ENCODE peak calls at places on chromosomes 7 and 10, in nine cellular contexts. One of them, this sample, is unnamed.

GRCh38 chr7:29243777-29244655 is 49.4 kb downstream of the CHN2 start:
- DNase-seq in cardiac muscle cell: no peak
- DNase-seq in HepG2: no peak
- DNase-seq in thyroid gland: no peak
- DNase-seq in lower lobe of right lung: no peak
- DNase-seq in upper lobe of right lung: no peak
- DNase-seq in OCI-LY7: peak; percentile 9
- DNase-seq in K562: peak; percentile 16
- DNase-seq in HCT116: peak; percentile 29
- DNase-seq in this sample: peak; percentile 28

GRCh38 chr7:79377097-79377496 is 76.4 kb downstream of the MAGI2 start:
- DNase-seq in cardiac muscle cell: no peak
- DNase-seq in HepG2: no peak
- DNase-seq in thyroid gland: no peak
- DNase-seq in lower lobe of right lung: no peak
- DNase-seq in upper lobe of right lung: no peak
- DNase-seq in OCI-LY7: no peak
- DNase-seq in K562: no peak
- DNase-seq in HCT116: no peak
- DNase-seq in this sample: no peak

GRCh38 chr10:87826653-87827052 is 8.6 kb upstream of the ATAD1 start:
- DNase-seq in cardiac muscle cell: no peak
- DNase-seq in HepG2: no peak
- DNase-seq in thyroid gland: no peak
- DNase-seq in lower lobe of right lung: no peak
- DNase-seq in upper lobe of right lung: no peak
- DNase-seq in OCI-LY7: no peak
- DNase-seq in K562: no peak
- DNase-seq in HCT116: no peak
- DNase-seq in this sample: no peak

GRCh38 chr7:121385800-121386179 is 10.3 kb downstream of the FAM3C start:
- DNase-seq in cardiac muscle cell: peak; percentile 34
- DNase-seq in HepG2: no peak
- DNase-seq in thyroid gland: no peak
- DNase-seq in lower lobe of right lung: no peak
- DNase-seq in upper lobe of right lung: no peak
- DNase-seq in OCI-LY7: peak; percentile 38
- DNase-seq in K562: no peak
- DNase-seq in HCT116: no peak
- DNase-seq in this sample: no peak

GRCh38 chr10:128185627-128186026 is 59.4 kb upstream of the MKI67 start:
- DNase-seq in cardiac muscle cell: no peak
- DNase-seq in HepG2: no peak
- DNase-seq in thyroid gland: no peak
- DNase-seq in lower lobe of right lung: no peak
- DNase-seq in upper lobe of right lung: no peak
- DNase-seq in OCI-LY7: no peak
- DNase-seq in K562: no peak
- DNase-seq in HCT116: no peak
- DNase-seq in this sample: no peak

GRCh38 chr10:97059006-97059871 is 126.5 kb downstream of the SLIT1 start:
- DNase-seq in cardiac muscle cell: no peak
- DNase-seq in HepG2: no peak
- DNase-seq in thyroid gland: no peak
- DNase-seq in lower lobe of right lung: no peak
- DNase-seq in upper lobe of right lung: peak; percentile 57
- DNase-seq in OCI-LY7: no peak
- DNase-seq in K562: no peak
- DNase-seq in HCT116: no peak
- DNase-seq in this sample: no peak

GRCh38 chr7:102080371-102081243 is 206.1 kb upstream of the SH2B2 start:
- DNase-seq in cardiac muscle cell: no peak
- DNase-seq in HepG2: no peak
- DNase-seq in thyroid gland: no peak
- DNase-seq in lower lobe of right lung: no peak
- DNase-seq in upper lobe of right lung: peak; percentile 27
- DNase-seq in OCI-LY7: no peak
- DNase-seq in K562: peak; percentile 79
- DNase-seq in HCT116: no peak
- DNase-seq in this sample: no peak

GRCh38 chr7:117401293-117402002 is 25.8 kb downstream of the ASZ1 start:
- DNase-seq in cardiac muscle cell: no peak
- DNase-seq in HepG2: peak; percentile 5
- DNase-seq in thyroid gland: no peak
- DNase-seq in lower lobe of right lung: no peak
- DNase-seq in upper lobe of right lung: no peak
- DNase-seq in OCI-LY7: no peak
- DNase-seq in K562: peak; percentile 45
- DNase-seq in HCT116: no peak
- DNase-seq in this sample: no peak

GRCh38 chr10:22473459-22473858 is 128.2 kb downstream of the SPAG6 start:
- DNase-seq in cardiac muscle cell: no peak
- DNase-seq in HepG2: no peak
- DNase-seq in thyroid gland: no peak
- DNase-seq in lower lobe of right lung: no peak
- DNase-seq in upper lobe of right lung: no peak
- DNase-seq in OCI-LY7: no peak
- DNase-seq in K562: no peak
- DNase-seq in HCT116: no peak
- DNase-seq in this sample: no peak

GRCh38 chr7:94297397-94297838 is 97.3 kb upstream of the COL1A2 start:
- DNase-seq in cardiac muscle cell: no peak
- DNase-seq in HepG2: no peak
- DNase-seq in thyroid gland: no peak
- DNase-seq in lower lobe of right lung: no peak
- DNase-seq in upper lobe of right lung: no peak
- DNase-seq in OCI-LY7: no peak
- DNase-seq in K562: no peak
- DNase-seq in HCT116: no peak
- DNase-seq in this sample: no peak

GRCh38 chr7:117757440-117757839 is 115.8 kb downstream of the CTTNBP2 start:
- DNase-seq in cardiac muscle cell: no peak
- DNase-seq in HepG2: no peak
- DNase-seq in thyroid gland: no peak
- DNase-seq in lower lobe of right lung: no peak
- DNase-seq in upper lobe of right lung: no peak
- DNase-seq in OCI-LY7: no peak
- DNase-seq in K562: no peak
- DNase-seq in HCT116: no peak
- DNase-seq in this sample: no peak

GRCh38 chr7:148882668-148883232 is 1.3 kb downstream of the EZH2 start:
- DNase-seq in cardiac muscle cell: no peak
- DNase-seq in HepG2: no peak
- DNase-seq in thyroid gland: no peak
- DNase-seq in lower lobe of right lung: no peak
- DNase-seq in upper lobe of right lung: no peak
- DNase-seq in OCI-LY7: no peak
- DNase-seq in K562: no peak
- DNase-seq in HCT116: no peak
- DNase-seq in this sample: no peak

GRCh38 chr10:4671451-4672145 is 154.4 kb upstream of the AKR1E2 start:
- DNase-seq in cardiac muscle cell: no peak
- DNase-seq in HepG2: no peak
- DNase-seq in thyroid gland: no peak
- DNase-seq in lower lobe of right lung: no peak
- DNase-seq in upper lobe of right lung: no peak
- DNase-seq in OCI-LY7: no peak
- DNase-seq in K562: no peak
- DNase-seq in HCT116: peak; percentile 77
- DNase-seq in this sample: no peak

GRCh38 chr7:128425851-128426250 is 16.1 kb upstream of the IMPDH1 start:
- DNase-seq in cardiac muscle cell: peak; percentile 75
- DNase-seq in HepG2: peak; percentile 49
- DNase-seq in thyroid gland: peak; percentile 48
- DNase-seq in lower lobe of right lung: peak; percentile 71
- DNase-seq in upper lobe of right lung: no peak
- DNase-seq in OCI-LY7: peak; percentile 63
- DNase-seq in K562: peak; percentile 92
- DNase-seq in HCT116: peak; percentile 57
- DNase-seq in this sample: peak; percentile 79

GRCh38 chr7:37832194-37832593 is 16.2 kb upstream of the NME8 start:
- DNase-seq in cardiac muscle cell: no peak
- DNase-seq in HepG2: no peak
- DNase-seq in thyroid gland: peak; percentile 89
- DNase-seq in lower lobe of right lung: peak; percentile 79
- DNase-seq in upper lobe of right lung: peak; percentile 78
- DNase-seq in OCI-LY7: no peak
- DNase-seq in K562: no peak
- DNase-seq in HCT116: no peak
- DNase-seq in this sample: no peak
- TF ChIP-seq CTCF in cardiac muscle cell: peak; percentile 20
- TF ChIP-seq CTCF in HepG2: no peak
- TF ChIP-seq CTCF in thyroid gland: peak; percentile 67
- TF ChIP-seq CTCF in lower lobe of right lung: peak; percentile 45
- TF ChIP-seq CTCF in upper lobe of right lung: peak; percentile 47
- TF ChIP-seq CTCF in OCI-LY7: no peak
- TF ChIP-seq CTCF in K562: no peak
- TF ChIP-seq CTCF in HCT116: no peak
- TF ChIP-seq CTCF in this sample: no peak

GRCh38 chr7:27840760-27841364 is 100.9 kb downstream of the TAX1BP1 start:
- DNase-seq in cardiac muscle cell: no peak
- DNase-seq in HepG2: no peak
- DNase-seq in thyroid gland: no peak
- DNase-seq in lower lobe of right lung: no peak
- DNase-seq in upper lobe of right lung: no peak
- DNase-seq in OCI-LY7: no peak
- DNase-seq in K562: no peak
- DNase-seq in HCT116: no peak
- DNase-seq in this sample: no peak

GRCh38 chr7:27843584-27844305 is 103.8 kb downstream of the TAX1BP1 start:
- DNase-seq in cardiac muscle cell: no peak
- DNase-seq in HepG2: no peak
- DNase-seq in thyroid gland: no peak
- DNase-seq in lower lobe of right lung: no peak
- DNase-seq in upper lobe of right lung: no peak
- DNase-seq in OCI-LY7: no peak
- DNase-seq in K562: no peak
- DNase-seq in HCT116: no peak
- DNase-seq in this sample: no peak

GRCh38 chr7:27840314-27840713 is 100.4 kb downstream of the TAX1BP1 start:
- DNase-seq in cardiac muscle cell: no peak
- DNase-seq in HepG2: no peak
- DNase-seq in thyroid gland: no peak
- DNase-seq in lower lobe of right lung: no peak
- DNase-seq in upper lobe of right lung: no peak
- DNase-seq in OCI-LY7: no peak
- DNase-seq in K562: no peak
- DNase-seq in HCT116: no peak
- DNase-seq in this sample: no peak

GRCh38 chr7:27842851-27843250 is 102.9 kb downstream of the TAX1BP1 start:
- DNase-seq in cardiac muscle cell: no peak
- DNase-seq in HepG2: no peak
- DNase-seq in thyroid gland: no peak
- DNase-seq in lower lobe of right lung: no peak
- DNase-seq in upper lobe of right lung: no peak
- DNase-seq in OCI-LY7: no peak
- DNase-seq in K562: no peak
- DNase-seq in HCT116: no peak
- DNase-seq in this sample: no peak

DNA sequence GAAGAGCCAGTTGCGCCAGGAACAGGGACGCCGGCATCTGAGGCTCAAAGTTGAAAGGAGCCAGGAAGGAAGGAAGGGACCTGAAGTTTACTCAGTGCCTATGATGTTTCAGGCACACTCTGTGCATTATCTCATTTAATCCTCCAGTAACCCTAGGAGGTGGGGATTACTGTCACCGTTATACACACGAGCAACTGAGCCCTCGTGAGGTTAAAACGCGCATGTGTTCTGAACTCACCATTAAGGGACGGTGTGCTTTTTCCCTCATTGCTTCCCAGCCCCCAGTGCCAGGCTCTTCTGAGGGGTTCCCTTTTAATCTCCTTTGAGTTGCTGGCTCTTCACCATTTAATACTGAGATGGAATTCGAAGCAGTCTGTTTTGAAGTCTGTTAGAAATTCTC is 102.1 kb downstream of the TAX1BP1 start:
- DNase-seq in cardiac muscle cell: no peak
- DNase-seq in HepG2: no peak
- DNase-seq in thyroid gland: no peak
- DNase-seq in lower lobe of right lung: no peak
- DNase-seq in upper lobe of right lung: no peak
- DNase-seq in OCI-LY7: no peak
- DNase-seq in K562: peak; percentile 45
- DNase-seq in HCT116: no peak
- DNase-seq in this sample: peak; percentile 55
- H3K27ac ChIP-seq in cardiac muscle cell: no peak overlapping the region
- H3K27ac ChIP-seq in HepG2: no peak overlapping the region
- H3K27ac ChIP-seq in thyroid gland: no peak overlapping the region
- H3K27ac ChIP-seq in lower lobe of right lung: no peak overlapping the region
- H3K27ac ChIP-seq in upper lobe of right lung: no peak overlapping the region
- H3K27ac ChIP-seq in OCI-LY7: no peak overlapping the region
- H3K27ac ChIP-seq in K562: no peak overlapping the region
- H3K27ac ChIP-seq in HCT116: no peak overlapping the region
- H3K27ac ChIP-seq in this sample: no peak overlapping the region

GRCh38 chr10:102870221-102870620 is 951 bp downstream of the AS3MT start:
- DNase-seq in cardiac muscle cell: no peak
- DNase-seq in HepG2: no peak
- DNase-seq in thyroid gland: no peak
- DNase-seq in lower lobe of right lung: no peak
- DNase-seq in upper lobe of right lung: no peak
- DNase-seq in OCI-LY7: no peak
- DNase-seq in K562: no peak
- DNase-seq in HCT116: no peak
- DNase-seq in this sample: no peak
- H3K4me3 ChIP-seq in cardiac muscle cell: peak overlapping the region; percentile 36
- H3K4me3 ChIP-seq in HepG2: peak overlapping the region; percentile 81
- H3K4me3 ChIP-seq in thyroid gland: no peak overlapping the region
- H3K4me3 ChIP-seq in lower lobe of right lung: peak overlapping the region; percentile 57
- H3K4me3 ChIP-seq in upper lobe of right lung: peak overlapping the region; percentile 49
- H3K4me3 ChIP-seq in OCI-LY7: no peak overlapping the region
- H3K4me3 ChIP-seq in K562: no peak overlapping the region
- H3K4me3 ChIP-seq in HCT116: no peak overlapping the region
- H3K4me3 ChIP-seq in this sample: peak overlapping the region; percentile 76

DNA sequence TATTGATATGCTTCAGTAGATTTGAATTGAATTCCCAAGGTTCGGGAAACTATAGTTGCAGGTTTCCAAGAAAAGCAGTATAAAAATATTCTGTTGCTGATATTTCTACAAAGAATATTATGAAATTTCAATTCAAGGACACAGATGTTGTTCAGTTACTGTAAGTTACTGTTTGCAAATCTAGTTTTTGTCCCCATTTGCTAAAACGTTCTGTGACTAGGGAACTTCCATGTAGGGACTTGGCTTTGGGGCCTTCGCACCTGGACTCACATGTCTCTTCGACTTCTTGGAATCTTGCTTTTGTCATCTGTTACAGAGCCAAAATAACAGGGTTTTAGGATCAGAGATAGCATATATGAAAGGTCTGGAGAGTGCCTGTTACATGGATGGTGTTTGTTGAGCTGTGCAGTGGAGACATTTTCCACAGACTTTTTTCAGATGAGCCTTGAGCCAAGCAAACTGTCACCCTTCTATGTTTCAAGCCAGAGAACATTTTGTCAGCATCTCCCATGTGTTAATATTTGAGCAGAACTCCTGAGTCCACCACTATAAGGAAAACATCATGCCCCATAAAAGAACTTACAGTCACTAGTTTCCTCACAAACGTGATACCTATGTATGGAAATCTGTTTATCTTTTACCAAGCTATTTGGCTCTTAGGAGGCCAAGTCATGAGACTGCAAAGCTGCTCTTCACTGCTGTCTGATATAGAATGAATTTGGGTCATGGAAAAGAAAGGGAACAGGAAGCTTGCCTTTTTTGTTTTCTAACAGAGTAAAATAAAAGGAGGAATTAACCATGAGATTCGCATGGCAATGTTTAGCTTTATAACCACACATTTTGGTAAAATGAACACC is 818.5 kb upstream of the IGFBP3 start:
- DNase-seq in cardiac muscle cell: no peak
- DNase-seq in HepG2: no peak
- DNase-seq in thyroid gland: no peak
- DNase-seq in lower lobe of right lung: no peak
- DNase-seq in upper lobe of right lung: no peak
- DNase-seq in OCI-LY7: no peak
- DNase-seq in K562: no peak
- DNase-seq in HCT116: no peak
- DNase-seq in this sample: no peak
- TF ChIP-seq CTCF in cardiac muscle cell: no peak
- TF ChIP-seq CTCF in HepG2: no peak
- TF ChIP-seq CTCF in thyroid gland: no peak
- TF ChIP-seq CTCF in lower lobe of right lung: no peak
- TF ChIP-seq CTCF in upper lobe of right lung: no peak
- TF ChIP-seq CTCF in OCI-LY7: no peak
- TF ChIP-seq CTCF in K562: no peak
- TF ChIP-seq CTCF in HCT116: no peak
- TF ChIP-seq CTCF in this sample: no peak

This sample was measured in WERI-Rb-1.